ENCODE peak calls at places on chromosomes 16 and 17, in ten cellular contexts. K is fibroblast of the aortic adventitia, M is RWPE1, N is lower leg skin, G is AG04450, Q is uterus, S is heart left ventricle, B is GM20000, W is left lung, D is astrocyte of the spinal cord. E is an unnamed sample.

GRCh38 chr16:13958438-13958837 is 38.5 kb downstream of the ERCC4 start:
- DNase-seq in K (no peak), W (no peak), S (no peak), B (no peak), N (no peak), M (no peak), D (no peak), G (no peak), Q (no peak), E (no peak)

GRCh38 chr17:7204335-7204734 is 15.3 kb downstream of the DLG4 start:
- DNase-seq in Q (peak; percentile 35), N (no peak), G (no peak), B (no peak), M (no peak), K (no peak), D (no peak), W (no peak), S (no peak), E (no peak)

GRCh38 chr16:57992084-57992483 is 8.4 kb downstream of the ZNF319 start:
- DNase-seq in D (no peak), K (no peak), Q (no peak), G (no peak), S (no peak), B (no peak), N (no peak), M (no peak), W (peak; percentile 37), E (no peak)

GRCh38 chr16:82583415-82583814 is 43.4 kb upstream of the CDH13 start:
- DNase-seq in M (no peak), D (peak; percentile 3), Q (no peak), G (no peak), B (no peak), N (no peak), W (no peak), K (no peak), S (no peak), E (no peak)

GRCh38 chr16:10866196-10866976 is 10.6 kb upstream of the CIITA start:
- DNase-seq in B (no peak), Q (no peak), G (no peak), M (no peak), K (peak; percentile 2), W (no peak), D (peak; percentile 5), S (no peak), N (no peak), E (no peak)

GRCh38 chr17:62628845-62629555 is 1.5 kb downstream of the MRC2 start:
- DNase-seq in G (no peak), N (no peak), B (no peak), M (no peak), K (peak; percentile 67), Q (peak; percentile 65), D (peak; percentile 85), W (no peak), S (no peak), E (no peak)

GRCh38 chr16:88813396-88814143 is 1.8 kb upstream of the APRT start:
- DNase-seq in N (no peak), M (no peak), S (no peak), K (no peak), B (no peak), W (no peak), G (no peak), Q (no peak), D (no peak), E (no peak)

GRCh38 chr16:9112166-9112843 is 20.9 kb downstream of the HAPSTR1 start:
- DNase-seq in B (no peak), D (no peak), K (no peak), S (no peak), Q (no peak), W (no peak), G (no peak), M (no peak), N (peak; percentile 68), E (no peak)

GRCh38 chr17:64073771-64074703 is 53.6 kb upstream of the ICAM2 start:
- DNase-seq in D (no peak), K (no peak), G (no peak), Q (no peak), B (peak; percentile 62), N (no peak), S (no peak), M (no peak), W (no peak), E (no peak)

GRCh38 chr16:1770328-1771071 is 843 bp downstream of the NME3 start:
- DNase-seq in N (no peak), B (peak; percentile 86), S (peak; percentile 66), W (no peak), M (peak; percentile 67), D (peak; percentile 50), G (no peak), K (peak; percentile 58), Q (peak; percentile 70), E (peak; percentile 60)

GRCh38 chr16:66240996-66241395 is 125.5 kb upstream of the CDH5 start:
- DNase-seq in M (no peak), K (peak; percentile 37), W (no peak), D (no peak), N (no peak), S (no peak), Q (no peak), B (no peak), G (no peak), E (no peak)

GRCh38 chr16:22878955-22879354 is 65.0 kb downstream of the HS3ST2 start:
- DNase-seq in D (no peak), M (no peak), Q (no peak), K (no peak), W (no peak), G (no peak), N (no peak), B (no peak), S (no peak), E (no peak)

GRCh38 chr17:7687072-7687907 is at the start of gene TP53:
- DNase-seq in K (peak; percentile 94), Q (peak; percentile 85), W (peak; percentile 89), B (peak; percentile 83), M (peak; percentile 85), G (peak; percentile 77), S (peak; percentile 91), D (peak; percentile 93), N (peak; percentile 97), E (peak; percentile 79)

GRCh38 chr17:34998205-34998604 is 17.9 kb downstream of the LIG3 start:
- DNase-seq in M (peak; percentile 75), Q (no peak), G (peak; percentile 51), N (peak; percentile 94), W (peak; percentile 93), B (peak; percentile 87), D (peak; percentile 74), K (peak; percentile 66), S (peak; percentile 65), E (peak; percentile 65)

GRCh38 chr17:49527927-49528651 is 33.0 kb downstream of the NGFR start:
- DNase-seq in N (peak; percentile 56), W (no peak), S (no peak), B (no peak), Q (no peak), K (no peak), G (no peak), M (no peak), D (no peak), E (no peak)

DNA sequence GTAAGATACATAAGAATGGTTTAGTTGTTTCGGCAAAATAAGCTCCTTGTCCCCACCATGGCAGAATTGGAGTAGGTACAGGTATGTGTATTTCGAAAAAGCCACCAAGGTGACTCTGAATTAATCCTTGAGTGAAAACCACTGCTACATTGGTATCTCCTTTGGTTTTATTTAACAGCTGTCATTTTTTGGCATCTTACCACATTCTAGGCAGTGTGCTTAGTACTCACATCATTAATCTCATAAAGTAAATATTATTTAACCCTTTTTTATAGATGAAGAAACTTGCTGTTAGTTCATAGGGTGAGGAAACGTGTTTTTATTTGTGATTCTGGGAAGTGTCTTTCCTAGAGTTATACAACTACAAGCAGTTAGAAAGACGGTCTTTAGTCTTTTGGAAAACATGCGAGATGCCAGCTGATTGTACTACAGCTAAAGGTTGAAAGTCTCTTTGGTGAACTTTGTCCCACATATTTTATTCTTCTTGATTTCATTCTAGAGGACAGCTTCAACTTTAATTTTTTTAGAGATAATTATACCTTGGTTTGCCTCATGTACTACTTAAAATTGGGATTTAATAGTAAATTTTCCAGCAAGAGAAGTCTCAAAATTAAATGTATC is 6.5 kb downstream of the ATAD5 start:
- DNase-seq in N (no peak), S (no peak), W (no peak), B (no peak), D (no peak), G (no peak), K (no peak), Q (no peak), M (no peak), E (no peak)
- TF ChIP-seq CTCF in N (no peak), S (no peak), W (no peak), B (no peak), D (no peak), G (no peak), K (no peak), Q (no peak), M (no peak), E (no peak)

DNA sequence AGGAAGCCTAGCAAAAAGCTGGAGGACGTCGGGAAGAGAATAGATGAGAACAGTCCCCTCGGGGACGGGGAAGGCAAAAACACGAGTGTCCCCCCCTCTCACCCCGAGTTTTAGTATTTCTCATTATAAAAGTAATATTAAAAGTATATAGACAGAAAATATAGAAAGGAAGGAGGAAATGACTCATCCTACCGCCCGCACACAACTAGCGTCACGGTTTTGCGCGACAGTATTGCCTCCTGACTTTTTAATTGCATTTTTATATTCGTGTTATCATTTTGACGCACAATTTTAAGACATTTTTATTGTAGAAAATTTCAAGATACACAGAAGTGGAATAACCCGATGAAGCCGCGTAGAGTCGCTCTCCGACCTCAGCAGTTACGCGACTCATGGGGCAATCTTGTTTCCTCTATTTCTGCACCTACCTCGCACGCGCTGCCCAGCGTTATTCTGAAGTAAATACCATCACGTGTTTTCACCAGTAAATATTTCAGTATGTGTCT is 652 bp upstream of the SLC25A19 start:
- DNase-seq in M (peak; percentile 40), W (no peak), G (no peak), N (peak; percentile 91), S (peak; percentile 59), K (peak; percentile 63), B (no peak), D (peak; percentile 68), Q (peak; percentile 47), E (peak; percentile 39)
- TF ChIP-seq CTCF in M (peak; percentile 44), W (no peak), G (peak; percentile 21), N (no peak), S (no peak), K (no peak), B (no peak), D (no peak), Q (peak; percentile 32), E (no peak)

GRCh38 chr17:77407321-77408277 is 266.8 kb downstream of the SEC14L1 start:
- DNase-seq in K (no peak), Q (peak; percentile 70), N (no peak), B (no peak), S (no peak), D (no peak), M (no peak), G (no peak), W (no peak), E (no peak)
- TF ChIP-seq CTCF in K (no peak), Q (no peak), N (no peak), B (no peak), S (no peak), D (no peak), M (no peak), G (no peak), W (no peak), E (no peak)

DNA sequence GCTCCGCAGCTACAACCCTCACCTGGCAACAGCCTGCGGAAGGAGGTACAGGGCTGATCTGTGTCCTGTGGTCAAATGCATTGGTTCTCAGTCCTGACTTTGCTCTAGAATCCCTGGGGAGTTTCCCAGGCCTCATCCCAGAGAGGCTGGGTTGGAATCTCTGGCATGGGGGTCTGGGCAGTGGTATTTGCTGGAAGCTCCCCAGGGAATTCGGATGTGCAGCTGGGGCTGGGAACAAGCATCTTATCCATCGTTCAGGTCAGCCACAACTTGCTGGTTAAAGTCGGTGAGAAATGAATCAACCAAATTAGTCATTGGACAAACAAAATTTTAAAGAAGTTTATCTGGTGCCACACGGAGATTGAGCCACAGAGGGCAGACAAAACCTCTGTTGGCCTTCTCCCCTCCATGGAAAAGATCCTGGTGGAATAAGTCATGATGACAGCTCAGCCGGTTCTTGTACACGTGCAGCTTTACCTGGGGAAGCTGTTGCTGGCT is 231.2 kb downstream of the FOXL1 start:
- DNase-seq in K (peak; percentile 78), G (peak; percentile 55), W (no peak), N (no peak), Q (no peak), D (peak; percentile 94), B (no peak), S (no peak), M (peak; percentile 80), E (no peak)
- TF ChIP-seq CTCF in K (peak; percentile 25), G (peak; percentile 29), W (no peak), N (no peak), Q (no peak), D (peak; percentile 14), B (no peak), S (no peak), M (no peak), E (no peak)